ENCODE peak calls at places on chromosomes 6 and 20, in five cellular contexts. V is IMR-90, D is right cardiac atrium, L is ovary, R is astrocyte of the spinal cord. X is an unnamed sample.

GRCh38 chr6:53943410-53943809 is 148.6 kb downstream of the LRRC1 start:
- DNase-seq in R (peak), L (peak), D (peak), V (no peak), X (no peak)

GRCh38 chr6:54206510-54206909 is 95.3 kb downstream of the MLIP start:
- DNase-seq in V (no peak), D (no peak), R (no peak), L (no peak), X (no peak)

GRCh38 chr6:150346346-150346745 is 22.5 kb upstream of the IYD start:
- DNase-seq in R (no peak), L (no peak), V (no peak), D (no peak), X (peak)

GRCh38 chr20:41110930-41111577 is 26.3 kb upstream of the PLCG1 start:
- DNase-seq in V (no peak), R (no peak), D (no peak), L (no peak), X (no peak)

GRCh38 chr20:4297141-4297826 is 281.9 kb upstream of the RNF24 start:
- DNase-seq in R (no peak), V (peak), L (no peak), D (no peak), X (no peak)

GRCh38 chr6:98985391-98985790 is 37.6 kb upstream of the FBXL4 start:
- DNase-seq in L (no peak), D (no peak), V (no peak), R (no peak), X (no peak)

GRCh38 chr6:100283288-100283687 is 181.4 kb downstream of the SIM1 start:
- DNase-seq in V (peak), L (no peak), R (peak), D (no peak), X (peak)

GRCh38 chr6:40918035-40918651 is 120.9 kb downstream of the UNC5CL start:
- DNase-seq in V (no peak), L (no peak), R (no peak), D (no peak), X (no peak)

GRCh38 chr6:137283940-137284910 is 65.0 kb upstream of the IFNGR1 start:
- DNase-seq in V (peak), D (no peak), L (no peak), R (no peak), X (no peak)

GRCh38 chr20:44070139-44070900 is 116.7 kb downstream of the JPH2 start:
- DNase-seq in D (no peak), V (no peak), R (no peak), L (no peak), X (no peak)

GRCh38 chr6:168884646-168885086 is 369.0 kb downstream of the THBS2 start:
- DNase-seq in L (peak), V (peak), D (peak), R (peak), X (peak)

GRCh38 chr6:49849121-49849907 is 17.0 kb downstream of the CRISP1 start:
- DNase-seq in D (no peak), L (no peak), V (peak), R (peak), X (peak)

GRCh38 chr6:157091243-157091642 is 232.1 kb downstream of the TMEM242 start:
- DNase-seq in L (no peak), V (no peak), D (no peak), R (no peak), X (no peak)

GRCh38 chr6:155100087-155100486 is 105.0 kb downstream of the TIAM2 start:
- DNase-seq in D (peak), L (peak), R (peak), V (peak), X (no peak)

GRCh38 chr20:57500941-57501340 is 24.0 kb downstream of the CTCFL start:
- DNase-seq in L (no peak), R (no peak), D (no peak), V (no peak), X (no peak)

GRCh38 chr20:57499676-57500075 is 25.3 kb downstream of the CTCFL start:
- DNase-seq in L (no peak), R (no peak), D (no peak), V (no peak), X (no peak)

GRCh38 chr20:57496592-57496991 is 28.3 kb downstream of the CTCFL start:
- DNase-seq in L (no peak), V (no peak), R (no peak), D (no peak), X (no peak)

GRCh38 chr20:57500235-57500634 is 24.7 kb downstream of the CTCFL start:
- DNase-seq in D (no peak), V (no peak), L (no peak), R (no peak), X (no peak)

GRCh38 chr20:57498425-57499400 is 26.2 kb downstream of the CTCFL start:
- DNase-seq in L (no peak), R (peak), V (peak), D (peak), X (peak)
- H3K4me3 ChIP-seq in L (no peak), R (no peak), V (no peak), D (no peak), X (no peak)

DNA sequence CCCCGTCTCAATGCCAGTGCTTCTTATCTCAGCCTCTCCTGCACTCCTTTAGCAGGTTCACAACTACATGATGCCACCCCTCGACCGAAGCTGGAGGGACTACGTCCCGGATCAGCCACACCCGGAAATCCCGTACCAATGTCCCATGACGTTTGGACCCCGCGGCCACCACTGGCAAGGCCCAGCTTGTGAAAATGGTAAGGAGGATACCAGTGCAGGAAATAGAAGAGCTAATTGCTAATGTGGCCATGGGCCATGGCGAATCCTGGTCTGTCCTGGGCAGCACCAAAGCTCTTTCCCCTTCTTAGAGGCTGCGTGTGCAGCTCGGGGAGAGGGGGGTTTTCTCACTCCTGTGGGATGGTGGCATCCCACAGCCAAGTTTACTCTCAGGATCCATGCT is 5.5 kb downstream of the IRF4 start:
- DNase-seq in L (no peak), V (no peak), R (no peak), D (no peak), X (no peak)
- H3K4me3 ChIP-seq in L (no peak), V (no peak), R (no peak), D (no peak), X (no peak)

GRCh38 chr6:118648866-118649554 is 2.4 kb downstream of the CEP85L start:
- DNase-seq in L (no peak), R (no peak), V (peak), D (no peak), X (no peak)
- H3K4me3 ChIP-seq in L (no peak), R (peak), V (peak), D (no peak), X (peak)

GRCh38 chr6:27280540-27281000 is 31.5 kb downstream of the POM121L2 start:
- DNase-seq in D (no peak), R (no peak), L (no peak), V (no peak), X (no peak)
- H3K4me3 ChIP-seq in D (no peak), R (peak), L (no peak), V (peak), X (peak)

DNA sequence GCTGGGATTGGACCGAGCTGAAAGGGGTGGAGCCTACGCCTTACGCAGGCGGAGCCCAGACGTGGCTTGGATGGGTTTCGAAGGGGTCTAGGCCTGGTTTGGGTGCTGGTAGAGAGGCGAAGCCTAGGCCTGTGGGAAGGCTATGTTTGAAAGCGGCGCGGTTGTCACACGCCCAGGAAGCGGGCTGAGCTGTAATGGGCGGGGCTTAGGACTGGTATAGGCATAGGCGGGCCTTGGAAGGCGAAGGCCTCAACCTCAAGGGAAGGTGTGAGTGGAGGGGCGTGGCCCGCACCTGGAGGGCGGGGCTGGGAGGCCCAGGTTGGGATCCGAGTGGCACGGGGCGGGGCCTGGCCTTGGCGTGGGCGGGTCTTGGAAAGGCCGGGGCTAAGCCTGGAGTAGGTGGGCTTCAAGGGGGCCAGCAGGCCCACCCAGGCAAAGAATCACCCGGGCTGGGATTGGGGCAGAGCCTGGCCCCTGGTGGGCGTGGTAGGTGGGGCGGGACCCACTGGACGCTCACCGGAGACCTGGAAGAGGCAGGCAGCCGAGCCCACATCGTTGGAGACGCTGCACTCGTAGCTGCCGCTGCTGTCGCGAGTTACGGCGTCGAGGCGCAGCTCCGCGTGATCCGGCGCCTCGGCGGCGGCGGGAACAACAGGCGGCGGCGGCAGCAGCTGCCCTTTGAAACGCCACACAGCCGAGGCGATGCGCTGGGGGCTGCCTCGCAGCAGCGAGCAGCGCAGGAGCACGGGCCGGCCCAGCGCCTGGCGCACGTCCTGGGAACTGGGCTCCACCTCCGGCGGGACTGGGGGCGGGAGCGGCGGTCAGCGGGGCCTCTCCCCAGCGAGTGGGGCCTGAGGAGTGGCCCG is 49.0 kb downstream of the MDGA1 start:
- DNase-seq in L (peak), V (no peak), R (no peak), D (peak), X (no peak)
- H3K4me3 ChIP-seq in L (no peak), V (no peak), R (no peak), D (no peak), X (no peak)

GRCh38 chr6:46376562-46376969 is 114.7 kb downstream of the RCAN2 start:
- DNase-seq in L (no peak), V (no peak), R (no peak), D (peak), X (no peak)
- H3K4me3 ChIP-seq in L (no peak), V (no peak), R (no peak), D (no peak), X (no peak)

GRCh38 chr6:89393659-89394058 is 18.4 kb downstream of the RRAGD start:
- DNase-seq in V (no peak), D (no peak), R (no peak), L (no peak), X (no peak)

GRCh38 chr6:89387516-89388222 is 24.4 kb downstream of the RRAGD start:
- DNase-seq in L (no peak), D (no peak), V (no peak), R (no peak), X (no peak)

GRCh38 chr6:89388846-89389245 is 23.2 kb downstream of the RRAGD start:
- DNase-seq in D (no peak), V (no peak), L (no peak), R (no peak), X (no peak)

GRCh38 chr6:89386917-89387491 is 25.1 kb downstream of the RRAGD start:
- DNase-seq in R (no peak), V (no peak), D (no peak), L (no peak), X (no peak)

DNA sequence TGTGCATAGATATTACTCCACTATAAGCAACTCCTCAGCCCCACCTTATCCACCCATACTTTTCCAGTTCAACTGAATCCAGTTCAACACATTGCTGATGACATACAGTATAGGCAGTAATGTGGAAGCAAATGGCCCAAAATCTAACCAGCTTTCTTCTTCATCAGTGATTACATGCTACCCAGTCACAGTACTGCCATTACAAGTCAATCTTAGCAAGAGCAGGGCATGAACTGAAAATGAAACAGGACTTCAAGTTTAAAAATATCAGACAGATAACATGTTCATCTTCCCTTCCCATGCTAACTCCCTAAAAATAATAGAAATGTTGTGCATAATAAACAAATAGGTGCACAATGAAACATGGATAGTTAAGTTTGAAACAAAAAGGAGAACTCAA is 19.2 kb downstream of the RRAGD start:
- DNase-seq in D (no peak), L (no peak), R (no peak), V (no peak), X (no peak)
- H3K4me3 ChIP-seq in D (no peak), L (no peak), R (no peak), V (no peak), X (no peak)

GRCh38 chr20:32052792-32053362 is 835 bp downstream of the HCK start:
- DNase-seq in V (no peak), R (no peak), L (no peak), D (peak), X (no peak)
- H3K4me3 ChIP-seq in V (no peak), R (no peak), L (no peak), D (peak), X (no peak)

DNA sequence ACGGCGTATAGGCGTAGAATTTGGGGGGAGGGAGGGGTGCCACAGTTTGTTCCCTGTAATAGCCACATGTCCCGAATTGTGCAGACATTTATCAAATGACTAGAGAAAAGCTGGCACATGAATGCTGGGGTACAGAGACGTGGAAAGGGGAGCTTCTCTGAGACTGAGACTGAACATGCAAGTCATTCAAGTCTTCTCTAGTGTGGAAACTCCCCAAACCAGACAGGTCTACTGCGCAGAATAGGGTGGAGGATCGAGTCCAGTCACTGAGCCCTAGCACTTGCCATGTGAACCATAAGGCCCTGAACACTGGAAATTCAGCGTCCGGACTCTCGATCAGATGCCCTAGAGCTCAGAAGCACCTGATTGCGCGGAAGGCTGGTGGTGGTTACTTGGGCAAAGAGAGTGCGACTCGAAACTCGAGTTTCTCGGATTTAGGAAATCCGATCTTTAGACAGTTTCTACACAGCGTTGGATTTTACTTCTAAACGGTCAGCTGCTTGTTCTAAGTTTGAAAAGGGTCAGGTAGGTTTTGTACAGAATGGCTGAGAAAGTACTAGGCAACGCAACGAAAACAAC is 32.7 kb downstream of the TFAP2B start:
- DNase-seq in R (no peak), V (no peak), D (no peak), L (no peak), X (no peak)
- H3K4me3 ChIP-seq in R (no peak), V (no peak), D (no peak), L (no peak), X (no peak)

X was measured in fibroblast of pulmonary artery.